ENCODE peak calls at places on chromosomes 7 and 10, in nine cellular contexts. D is body of pancreas, Y is PC-3, R is upper lobe of right lung, P is heart left ventricle, K is heart right ventricle, W is upper lobe of left lung, F is psoas muscle, C is right cardiac atrium. J is an unnamed sample.

GRCh38 chr10:74827045-74827441 is 643 bp downstream of the KAT6B start:
- ATAC-seq in D (no peak), Y (no peak), R (no peak), P (no peak), K (no peak), W (no peak), F (no peak), C (no peak), J (no peak)

GRCh38 chr10:122199070-122199469 is 72.0 kb upstream of the BTBD16 start:
- ATAC-seq in D (no peak), Y (no peak), R (peak; percentile 4), P (peak; percentile 94), K (peak; percentile 91), W (no peak), F (peak; percentile 79), C (peak; percentile 88), J (no peak)

GRCh38 chr7:17946591-17946990 is 6.3 kb upstream of the SNX13 start:
- ATAC-seq in D (no peak), Y (no peak), R (no peak), P (no peak), K (no peak), W (peak; percentile 69), F (no peak), C (no peak), J (no peak)

GRCh38 chr7:151669762-151670161 is 150.1 kb upstream of the RHEB start:
- ATAC-seq in D (no peak), Y (no peak), R (no peak), P (no peak), K (no peak), W (peak; percentile 24), F (no peak), C (no peak), J (no peak)

GRCh38 chr10:77474386-77474785 is 163.2 kb downstream of the KCNMA1 start:
- ATAC-seq in D (no peak), Y (no peak), R (no peak), P (no peak), K (no peak), W (no peak), F (no peak), C (no peak), J (no peak)

GRCh38 chr7:31875424-31875823 is 188.4 kb downstream of the PPP1R17 start:
- ATAC-seq in D (no peak), Y (no peak), R (peak; percentile 55), P (peak; percentile 29), K (peak; percentile 87), W (peak; percentile 46), F (no peak), C (no peak), J (no peak)

GRCh38 chr7:26549281-26549943 is 257.8 kb downstream of the SNX10 start:
- ATAC-seq in D (peak; percentile 75), Y (peak; percentile 89), R (peak; percentile 67), P (no peak), K (no peak), W (no peak), F (peak; percentile 65), C (peak; percentile 33), J (peak; percentile 50)

GRCh38 chr7:53604201-53604600 is 568.8 kb downstream of the POM121L12 start:
- ATAC-seq in D (no peak), Y (no peak), R (no peak), P (no peak), K (no peak), W (no peak), F (no peak), C (no peak), J (no peak)

GRCh38 chr7:155647734-155648133 is 3.3 kb downstream of the RBM33 start:
- ATAC-seq in D (no peak), Y (peak; percentile 23), R (no peak), P (no peak), K (no peak), W (no peak), F (no peak), C (no peak), J (no peak)

GRCh38 chr7:155644971-155645509 is 579 bp downstream of the RBM33 start:
- ATAC-seq in D (peak; percentile 45), Y (peak; percentile 45), R (peak; percentile 61), P (no peak), K (peak; percentile 46), W (peak; percentile 60), F (peak; percentile 71), C (peak; percentile 61), J (peak; percentile 35)

GRCh38 chr7:155645652-155646051 is 1.2 kb downstream of the RBM33 start:
- ATAC-seq in D (no peak), Y (no peak), R (no peak), P (no peak), K (no peak), W (no peak), F (no peak), C (no peak), J (no peak)

GRCh38 chr7:155647302-155647701 is 2.8 kb downstream of the RBM33 start:
- ATAC-seq in D (no peak), Y (no peak), R (no peak), P (no peak), K (no peak), W (no peak), F (no peak), C (no peak), J (no peak)

DNA sequence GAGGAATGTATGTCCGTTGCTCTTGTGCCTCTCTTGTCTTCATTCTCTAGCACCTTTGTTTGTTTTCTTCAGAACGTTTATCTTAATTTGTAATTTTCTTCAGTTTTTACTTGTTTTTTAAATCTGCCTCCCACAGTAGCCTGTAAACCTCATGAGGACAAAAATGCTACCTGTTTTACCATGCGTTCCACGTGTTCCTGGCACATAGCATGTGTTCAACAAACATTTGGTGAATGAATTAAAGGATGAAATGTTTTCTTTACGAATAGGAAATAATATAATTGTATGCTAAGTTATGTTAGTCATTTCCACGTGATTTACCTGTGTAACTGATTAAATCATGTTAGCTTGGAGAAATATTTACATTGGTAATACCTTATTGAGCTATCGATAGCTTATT is 2.2 kb downstream of the RBM33 start:
- ATAC-seq in D (no peak), Y (no peak), R (no peak), P (no peak), K (no peak), W (no peak), F (no peak), C (no peak), J (no peak)
- H3K4me3 ChIP-seq in D (no peak overlapping the region), Y (peak overlapping the region; percentile 87), R (no peak overlapping the region), P (no peak overlapping the region), K (no peak overlapping the region), W (no peak overlapping the region), F (peak overlapping the region; percentile 99), C (no peak overlapping the region), J (no peak overlapping the region)

GRCh38 chr7:51256244-51256781 is 60.3 kb downstream of the COBL start:
- ATAC-seq in D (no peak), Y (no peak), R (peak; percentile 67), P (no peak), K (no peak), W (no peak), F (peak; percentile 62), C (peak; percentile 43), J (no peak)

GRCh38 chr7:51256916-51257315 is 59.7 kb downstream of the COBL start:
- ATAC-seq in D (no peak), Y (no peak), R (no peak), P (no peak), K (no peak), W (no peak), F (no peak), C (no peak), J (no peak)

GRCh38 chr7:51255536-51256243 is 60.9 kb downstream of the COBL start:
- ATAC-seq in D (peak; percentile 67), Y (peak; percentile 82), R (peak; percentile 52), P (peak; percentile 37), K (peak; percentile 88), W (peak; percentile 26), F (peak; percentile 95), C (peak; percentile 51), J (no peak)

GRCh38 chr7:51253157-51253556 is 63.5 kb downstream of the COBL start:
- ATAC-seq in D (no peak), Y (peak; percentile 48), R (no peak), P (no peak), K (no peak), W (no peak), F (no peak), C (no peak), J (no peak)

DNA sequence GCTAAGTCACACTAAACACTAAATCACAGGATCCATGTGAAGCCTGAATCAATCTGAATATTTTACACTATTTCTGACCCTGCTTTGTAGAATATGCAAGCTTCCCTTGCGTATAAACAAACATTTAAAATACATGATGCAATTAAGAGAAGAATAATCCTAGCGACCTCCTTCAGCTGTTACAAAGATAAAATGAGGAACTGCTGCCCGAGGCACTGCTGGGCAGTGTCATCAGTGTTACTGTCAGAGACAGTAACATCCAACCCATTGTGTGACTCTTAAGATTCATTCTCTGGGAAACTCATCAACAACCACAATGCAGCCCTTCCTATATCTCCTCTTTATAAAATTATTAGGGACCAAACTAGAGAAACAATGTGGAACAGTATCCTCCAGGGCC is 61.6 kb downstream of the COBL start:
- ATAC-seq in D (no peak), Y (no peak), R (no peak), P (no peak), K (no peak), W (no peak), F (peak; percentile 28), C (no peak), J (no peak)
- H3K27me3 ChIP-seq in D (no peaks in the 10 kb centered on the region), Y (no peaks in the 10 kb centered on the region), R (no peaks in the 10 kb centered on the region), P (no peaks in the 10 kb centered on the region), K (no peaks in the 10 kb centered on the region), W (no peaks in the 10 kb centered on the region), F (no peaks in the 10 kb centered on the region), C (no peaks in the 10 kb centered on the region), J (no peaks in the 10 kb centered on the region)

GRCh38 chr10:86941991-86942421 is 15.4 kb downstream of the MMRN2 start:
- ATAC-seq in D (no peak), Y (no peak), R (no peak), P (no peak), K (no peak), W (no peak), F (no peak), C (no peak), J (no peak)

GRCh38 chr10:86940677-86941076 is 16.7 kb downstream of the MMRN2 start:
- ATAC-seq in D (no peak), Y (no peak), R (no peak), P (no peak), K (no peak), W (no peak), F (no peak), C (no peak), J (no peak)

GRCh38 chr10:86942441-86943315 is 14.7 kb downstream of the MMRN2 start:
- ATAC-seq in D (no peak), Y (no peak), R (no peak), P (no peak), K (peak; percentile 18), W (peak; percentile 31), F (peak; percentile 23), C (no peak), J (peak; percentile 14)

GRCh38 chr10:86943316-86944030 is 13.9 kb downstream of the MMRN2 start:
- ATAC-seq in D (no peak), Y (no peak), R (no peak), P (no peak), K (no peak), W (no peak), F (no peak), C (no peak), J (no peak)

GRCh38 chr10:86941426-86941825 is 16.0 kb downstream of the MMRN2 start:
- ATAC-seq in D (no peak), Y (no peak), R (no peak), P (no peak), K (no peak), W (no peak), F (no peak), C (no peak), J (no peak)
- H3K4me3 ChIP-seq in D (no peak overlapping the region), Y (no peak overlapping the region), R (no peak overlapping the region), P (no peak overlapping the region), K (no peak overlapping the region), W (no peak overlapping the region), F (no peak overlapping the region), C (no peak overlapping the region), J (no peak overlapping the region)

GRCh38 chr10:127196955-127197432 is 603 bp upstream of the INSYN2A start:
- ATAC-seq in D (no peak), Y (no peak), R (no peak), P (no peak), K (peak; percentile 47), W (no peak), F (no peak), C (no peak), J (no peak)
- H3K27me3 ChIP-seq in D (no peaks in the 10 kb centered on the region), Y (no peaks in the 10 kb centered on the region), R (peaks cover 18% of the 10 kb centered on the region), P (no peaks in the 10 kb centered on the region), K (no peaks in the 10 kb centered on the region), W (peaks cover 8% of the 10 kb centered on the region), F (peaks cover 10% of the 10 kb centered on the region), C (no peaks in the 10 kb centered on the region), J (peaks cover 25% of the 10 kb centered on the region)